ENCODE peak calls at places on chromosome 18, in four cellular contexts. One of them, this sample, is unnamed.

GRCh38 chr18:907880-908512 is 3.3 kb downstream of the ADCYAP1 start:
- DNase-seq in CD8-positive, alpha-beta T cell: no peak
- DNase-seq in endothelial cell: peak
- DNase-seq in nephron progenitor cell: peak
- DNase-seq in this sample: no peak

GRCh38 chr18:75208836-75209128 is 157 bp downstream of the PTGR3 start:
- DNase-seq in CD8-positive, alpha-beta T cell: no peak
- DNase-seq in endothelial cell: no peak
- DNase-seq in nephron progenitor cell: no peak
- DNase-seq in this sample: no peak

GRCh38 chr18:12079504-12080237 is 14.0 kb upstream of the ANKRD62 start:
- DNase-seq in CD8-positive, alpha-beta T cell: no peak
- DNase-seq in endothelial cell: no peak
- DNase-seq in nephron progenitor cell: no peak
- DNase-seq in this sample: no peak

GRCh38 chr18:63237486-63237885 is 82.1 kb downstream of the BCL2 start:
- DNase-seq in CD8-positive, alpha-beta T cell: no peak
- DNase-seq in endothelial cell: no peak
- DNase-seq in nephron progenitor cell: no peak
- DNase-seq in this sample: no peak

GRCh38 chr18:23196119-23197004 is 61.1 kb downstream of the CABLES1 start:
- DNase-seq in CD8-positive, alpha-beta T cell: no peak
- DNase-seq in endothelial cell: no peak
- DNase-seq in nephron progenitor cell: peak
- DNase-seq in this sample: no peak

GRCh38 chr18:1464444-1465217 is 560.0 kb downstream of the ADCYAP1 start:
- DNase-seq in CD8-positive, alpha-beta T cell: no peak
- DNase-seq in endothelial cell: no peak
- DNase-seq in nephron progenitor cell: no peak
- DNase-seq in this sample: no peak

GRCh38 chr18:74587446-74587845 is 10.2 kb upstream of the ZNF407 start:
- DNase-seq in CD8-positive, alpha-beta T cell: no peak
- DNase-seq in endothelial cell: no peak
- DNase-seq in nephron progenitor cell: no peak
- DNase-seq in this sample: no peak

GRCh38 chr18:62061812-62062211 is 125.0 kb downstream of the PIGN start:
- DNase-seq in CD8-positive, alpha-beta T cell: no peak
- DNase-seq in endothelial cell: no peak
- DNase-seq in nephron progenitor cell: no peak
- DNase-seq in this sample: no peak

GRCh38 chr18:77101410-77102245 is 31.0 kb downstream of the MBP start:
- DNase-seq in CD8-positive, alpha-beta T cell: peak
- DNase-seq in endothelial cell: no peak
- DNase-seq in nephron progenitor cell: no peak
- DNase-seq in this sample: no peak

GRCh38 chr18:41389936-41390667 is 564.9 kb upstream of the PIK3C3 start:
- DNase-seq in CD8-positive, alpha-beta T cell: no peak
- DNase-seq in endothelial cell: no peak
- DNase-seq in nephron progenitor cell: no peak
- DNase-seq in this sample: no peak

GRCh38 chr18:49751427-49752094 is 61.8 kb downstream of the ACAA2 start:
- DNase-seq in CD8-positive, alpha-beta T cell: peak
- DNase-seq in endothelial cell: no peak
- DNase-seq in nephron progenitor cell: no peak
- DNase-seq in this sample: no peak

GRCh38 chr18:12500986-12501385 is 93.3 kb downstream of the PRELID3A start:
- DNase-seq in CD8-positive, alpha-beta T cell: no peak
- DNase-seq in endothelial cell: no peak
- DNase-seq in nephron progenitor cell: no peak
- DNase-seq in this sample: no peak

GRCh38 chr18:63433349-63433866 is 11.1 kb upstream of the VPS4B start:
- DNase-seq in CD8-positive, alpha-beta T cell: no peak
- DNase-seq in endothelial cell: no peak
- DNase-seq in nephron progenitor cell: no peak
- DNase-seq in this sample: no peak

GRCh38 chr18:58241877-58242276 is 197.9 kb downstream of the NEDD4L start:
- DNase-seq in CD8-positive, alpha-beta T cell: no peak
- DNase-seq in endothelial cell: no peak
- DNase-seq in nephron progenitor cell: no peak
- DNase-seq in this sample: no peak

GRCh38 chr18:9741821-9742541 is 33.9 kb downstream of the RAB31 start:
- DNase-seq in CD8-positive, alpha-beta T cell: no peak
- DNase-seq in endothelial cell: peak
- DNase-seq in nephron progenitor cell: peak
- DNase-seq in this sample: no peak

GRCh38 chr18:75124967-75125358 is 84.0 kb downstream of the PTGR3 start:
- DNase-seq in CD8-positive, alpha-beta T cell: no peak
- DNase-seq in endothelial cell: no peak
- DNase-seq in nephron progenitor cell: no peak
- DNase-seq in this sample: no peak

GRCh38 chr18:36312806-36313395 is 15.4 kb downstream of the FHOD3 start:
- DNase-seq in CD8-positive, alpha-beta T cell: no peak
- DNase-seq in endothelial cell: no peak
- DNase-seq in nephron progenitor cell: no peak
- DNase-seq in this sample: no peak

GRCh38 chr18:37247499-37248161 is 318.0 kb downstream of the CELF4 start:
- DNase-seq in CD8-positive, alpha-beta T cell: no peak
- DNase-seq in endothelial cell: no peak
- DNase-seq in nephron progenitor cell: peak
- DNase-seq in this sample: no peak

GRCh38 chr18:48409591-48410094 is 460 bp upstream of the ZBTB7C start:
- DNase-seq in CD8-positive, alpha-beta T cell: no peak
- DNase-seq in endothelial cell: peak
- DNase-seq in nephron progenitor cell: no peak
- DNase-seq in this sample: peak

DNA sequence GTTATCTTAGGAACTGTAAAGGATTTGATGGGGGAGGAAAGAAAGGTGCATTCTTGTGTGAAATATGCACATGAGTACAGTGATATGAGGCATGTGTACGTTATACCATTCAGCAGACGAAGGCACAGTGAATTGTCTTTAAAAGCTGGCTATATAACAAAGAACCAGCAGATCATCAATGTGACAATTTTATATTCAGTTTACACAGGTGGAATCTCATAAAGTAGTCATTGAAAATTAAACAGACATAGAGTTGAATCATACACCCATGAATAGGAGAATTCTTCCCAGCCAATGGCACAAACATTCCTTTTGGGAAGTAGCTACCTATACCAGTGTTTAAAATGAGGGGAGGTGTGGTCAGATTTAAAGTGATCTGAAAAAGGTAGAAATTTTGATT is 470.3 kb downstream of the DSC3 start:
- DNase-seq in CD8-positive, alpha-beta T cell: no peak
- DNase-seq in endothelial cell: no peak
- DNase-seq in nephron progenitor cell: no peak
- DNase-seq in this sample: no peak
- TF ChIP-seq CTCF in CD8-positive, alpha-beta T cell: no peak
- TF ChIP-seq CTCF in endothelial cell: no peak
- TF ChIP-seq CTCF in nephron progenitor cell: no peak
- TF ChIP-seq CTCF in this sample: no peak

GRCh38 chr18:53701697-53702096 is 522.8 kb downstream of the MBD2 start:
- DNase-seq in CD8-positive, alpha-beta T cell: no peak
- DNase-seq in endothelial cell: no peak
- DNase-seq in nephron progenitor cell: no peak
- DNase-seq in this sample: no peak

GRCh38 chr18:53702480-53702879 is 522.0 kb downstream of the MBD2 start:
- DNase-seq in CD8-positive, alpha-beta T cell: no peak
- DNase-seq in endothelial cell: no peak
- DNase-seq in nephron progenitor cell: no peak
- DNase-seq in this sample: no peak

GRCh38 chr18:53698907-53699306 is 525.6 kb downstream of the MBD2 start:
- DNase-seq in CD8-positive, alpha-beta T cell: no peak
- DNase-seq in endothelial cell: peak
- DNase-seq in nephron progenitor cell: peak
- DNase-seq in this sample: peak
- TF ChIP-seq CTCF in CD8-positive, alpha-beta T cell: no peak
- TF ChIP-seq CTCF in endothelial cell: no peak
- TF ChIP-seq CTCF in nephron progenitor cell: peak
- TF ChIP-seq CTCF in this sample: peak

GRCh38 chr18:3238742-3239141 is 8.9 kb upstream of the MYL12A start:
- DNase-seq in CD8-positive, alpha-beta T cell: no peak
- DNase-seq in endothelial cell: no peak
- DNase-seq in nephron progenitor cell: no peak
- DNase-seq in this sample: no peak
- TF ChIP-seq CTCF in CD8-positive, alpha-beta T cell: no peak
- TF ChIP-seq CTCF in endothelial cell: no peak
- TF ChIP-seq CTCF in nephron progenitor cell: no peak
- TF ChIP-seq CTCF in this sample: no peak

GRCh38 chr18:32018331-32019250 is at the start of gene RNF125:
- DNase-seq in CD8-positive, alpha-beta T cell: peak
- DNase-seq in endothelial cell: peak
- DNase-seq in nephron progenitor cell: peak
- DNase-seq in this sample: peak
- TF ChIP-seq CTCF in CD8-positive, alpha-beta T cell: no peak
- TF ChIP-seq CTCF in endothelial cell: no peak
- TF ChIP-seq CTCF in nephron progenitor cell: no peak
- TF ChIP-seq CTCF in this sample: no peak

GRCh38 chr18:22169011-22169888 is at the start of gene GATA6:
- DNase-seq in CD8-positive, alpha-beta T cell: peak
- DNase-seq in endothelial cell: peak
- DNase-seq in nephron progenitor cell: peak
- DNase-seq in this sample: peak
- TF ChIP-seq CTCF in CD8-positive, alpha-beta T cell: peak
- TF ChIP-seq CTCF in endothelial cell: no peak
- TF ChIP-seq CTCF in nephron progenitor cell: peak
- TF ChIP-seq CTCF in this sample: peak

GRCh38 chr18:59612461-59612860 is 84.8 kb downstream of the CCBE1 start:
- DNase-seq in CD8-positive, alpha-beta T cell: no peak
- DNase-seq in endothelial cell: no peak
- DNase-seq in nephron progenitor cell: no peak
- DNase-seq in this sample: no peak
- TF ChIP-seq CTCF in CD8-positive, alpha-beta T cell: no peak
- TF ChIP-seq CTCF in endothelial cell: no peak
- TF ChIP-seq CTCF in nephron progenitor cell: no peak
- TF ChIP-seq CTCF in this sample: no peak